ENCODE peak calls at places on chromosomes 4 and X, in four cellular contexts. Y, F, V and G are unnamed samples.

GRCh38 chr4:142100941-142101340 is 464.6 kb downstream of the IL15 start:
- DNase-seq in Y (no peak), V (no peak), F (no peak), G (no peak)

GRCh38 chr4:78644744-78645330 is 93.3 kb downstream of the ANXA3 start:
- DNase-seq in F (peak; percentile 84), Y (peak; percentile 91), V (peak; percentile 90), G (peak; percentile 90)

GRCh38 chr4:176193898-176194297 is 1.5 kb downstream of the SPATA4 start:
- DNase-seq in Y (peak; percentile 35), F (peak; percentile 65), V (peak; percentile 71), G (peak; percentile 94)

GRCh38 chrX:46279214-46279924 is 265.9 kb downstream of the ZNF674 start:
- DNase-seq in F (peak; percentile 4), V (no peak), Y (no peak), G (no peak)

GRCh38 chr4:146437778-146438177 is 84.0 kb downstream of the SLC10A7 start:
- DNase-seq in V (no peak), Y (no peak), F (no peak), G (no peak)

GRCh38 chr4:73006286-73006990 is 63.1 kb downstream of the COX18 start:
- DNase-seq in F (no peak), V (no peak), Y (no peak), G (no peak)

GRCh38 chrX:41923925-41924693 is 755 bp upstream of the CASK start:
- DNase-seq in F (peak; percentile 35), V (peak; percentile 64), Y (peak; percentile 53), G (peak; percentile 74)

GRCh38 chr4:74266081-74266480 is 42.2 kb upstream of the EPGN start:
- DNase-seq in Y (no peak), V (no peak), F (no peak), G (no peak)

GRCh38 chr4:40749717-40750460 is at the start of gene NSUN7:
- DNase-seq in Y (no peak), F (peak; percentile 27), V (peak; percentile 57), G (peak; percentile 64)

GRCh38 chr4:54961357-54961975 is 163.9 kb downstream of the KDR start:
- DNase-seq in V (peak; percentile 50), Y (peak; percentile 65), F (peak; percentile 56), G (peak; percentile 53)

GRCh38 chr4:140049924-140050681 is 103.9 kb downstream of the MAML3 start:
- DNase-seq in Y (peak; percentile 58), F (peak; percentile 64), V (no peak), G (peak; percentile 41)

GRCh38 chr4:4457803-4458550 is 71.1 kb downstream of the NSG1 start:
- DNase-seq in F (no peak), V (peak; percentile 78), Y (peak; percentile 34), G (peak; percentile 8)

GRCh38 chrX:22220941-22221340 is 51.8 kb upstream of the CBLL2 start:
- DNase-seq in F (peak; percentile 57), V (peak; percentile 72), Y (peak; percentile 28), G (peak; percentile 91)

GRCh38 chrX:47662144-47662657 is 3.2 kb upstream of the UXT start:
- DNase-seq in V (peak; percentile 96), F (peak; percentile 77), Y (peak; percentile 90), G (peak; percentile 85)

GRCh38 chrX:39550795-39551361 is 546.9 kb downstream of the BCOR start:
- DNase-seq in Y (no peak), V (no peak), F (no peak), G (no peak)

GRCh38 chr4:93478805-93479204 is 349.7 kb upstream of the ATOH1 start:
- DNase-seq in V (no peak), Y (no peak), F (no peak), G (peak; percentile 30)

GRCh38 chrX:150446995-150447394 is 83.9 kb downstream of the MAMLD1 start:
- DNase-seq in V (no peak), F (peak; percentile 24), Y (peak; percentile 10), G (no peak)

GRCh38 chr4:114034189-114034588 is 54.7 kb upstream of the ARSJ start:
- DNase-seq in Y (no peak), V (no peak), F (no peak), G (no peak)

GRCh38 chr4:38046735-38047487 is 86.7 kb downstream of the PTTG2 start:
- DNase-seq in Y (no peak), F (peak; percentile 51), V (no peak), G (peak; percentile 20)

GRCh38 chr4:89640620-89641366 is 196.2 kb downstream of the SNCA start:
- DNase-seq in Y (peak; percentile 71), V (peak; percentile 74), F (peak; percentile 61), G (peak; percentile 64)

GRCh38 chr4:8475751-8476575 is 35.4 kb downstream of the TRMT44 start:
- DNase-seq in V (no peak), Y (no peak), F (no peak), G (no peak)

GRCh38 chr4:72390409-72390808 is 178.6 kb downstream of the ADAMTS3 start:
- DNase-seq in V (no peak), F (peak; percentile 58), Y (peak; percentile 62), G (peak; percentile 16)

GRCh38 chrX:155148724-155149537 is 67.3 kb upstream of the VBP1 start:
- DNase-seq in Y (peak; percentile 31), F (peak; percentile 16), V (peak; percentile 6), G (peak; percentile 20)

GRCh38 chr4:170090667-170091052 is 904 bp upstream of the AADAT start:
- DNase-seq in V (peak; percentile 26), F (no peak), Y (peak; percentile 11), G (no peak)

GRCh38 chrX:107776649-107777535 is 641 bp upstream of the NCBP2L start:
- DNase-seq in V (peak; percentile 91), Y (peak; percentile 95), F (peak; percentile 93), G (peak; percentile 90)

GRCh38 chr4:70892086-70892769 is 9.9 kb upstream of the MOB1B start:
- DNase-seq in Y (peak; percentile 10), F (peak; percentile 5), V (no peak), G (no peak)

DNA sequence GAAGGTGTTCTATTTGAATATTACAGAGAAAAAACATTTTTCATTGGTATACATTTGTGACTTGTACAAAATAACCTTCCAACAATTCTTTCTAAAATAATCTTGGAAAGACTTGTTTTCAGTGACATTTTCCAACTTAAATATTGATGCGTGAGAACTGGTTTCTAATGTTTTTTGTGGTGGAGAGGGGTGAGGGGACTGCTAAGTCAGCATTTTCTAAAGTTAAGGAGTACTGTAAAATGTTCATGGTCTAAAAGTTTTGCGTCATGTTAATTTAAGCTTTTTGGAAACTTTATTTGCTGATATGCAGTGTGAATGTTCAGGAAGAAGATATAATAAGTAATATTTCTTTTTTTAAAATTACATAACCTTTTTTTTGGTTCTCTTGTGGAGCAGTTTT is 229.3 kb downstream of the MAGEB5 start:
- DNase-seq in F (no peak), Y (no peak), V (no peak), G (no peak)
- H3K4me3 ChIP-seq in F (no peak overlapping the region), Y (no peak overlapping the region), V (no peak overlapping the region), G (no peak overlapping the region)

GRCh38 chr4:164872481-164872880 is 4.5 kb upstream of the APELA start:
- DNase-seq in F (no peak), V (no peak), Y (no peak), G (no peak)

GRCh38 chr4:164874791-164875190 is 2.2 kb upstream of the APELA start:
- DNase-seq in F (no peak), V (no peak), Y (no peak), G (peak; percentile 7)

GRCh38 chr4:164880489-164881262 is 3.7 kb downstream of the APELA start:
- DNase-seq in V (no peak), Y (no peak), F (no peak), G (no peak)

GRCh38 chr4:164871673-164872072 is 5.3 kb upstream of the APELA start:
- DNase-seq in Y (no peak), F (no peak), V (no peak), G (no peak)

GRCh38 chr4:164876680-164877324 is at the start of gene APELA:
- DNase-seq in F (no peak), Y (no peak), V (peak; percentile 29), G (no peak)
- H3K4me3 ChIP-seq in F (no peak within 1 kb of the TSS), Y (no peak within 1 kb of the TSS), V (no peak within 1 kb of the TSS), G (no peak within 1 kb of the TSS)

DNA sequence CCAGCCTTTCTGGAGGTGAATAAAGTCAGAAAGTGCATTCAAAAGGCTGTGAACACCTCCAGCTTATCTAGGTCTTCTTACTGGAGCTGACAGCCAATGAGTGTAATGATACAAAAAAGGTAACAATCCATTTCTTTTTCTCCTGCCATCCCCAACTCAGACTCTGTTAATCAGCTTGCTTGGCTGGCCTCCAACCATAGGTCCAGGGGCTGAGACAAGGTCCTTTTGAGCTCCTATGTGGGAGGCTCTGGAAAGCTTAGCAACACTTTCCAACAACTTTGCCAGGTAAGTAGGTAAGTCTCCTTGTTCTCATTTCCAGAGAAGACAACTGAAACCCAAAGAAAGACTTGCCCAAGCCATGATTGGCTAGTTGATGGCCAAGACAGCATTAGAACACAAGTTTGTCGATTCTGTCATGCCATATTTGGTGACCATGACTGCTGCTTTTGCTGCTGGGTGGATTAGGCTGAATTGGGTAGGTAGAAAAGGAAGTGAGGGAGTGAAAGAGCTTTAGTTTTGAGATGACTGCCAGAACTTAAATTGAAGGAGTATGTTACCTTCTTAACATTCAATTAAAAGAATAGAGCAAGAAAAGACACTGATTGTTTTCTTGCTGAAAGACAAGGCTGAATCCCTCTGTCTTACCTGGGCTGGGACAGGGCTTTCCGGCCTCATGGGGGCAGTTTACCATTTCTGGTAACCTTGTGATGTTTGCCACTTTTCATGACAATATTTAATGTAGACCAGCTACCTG is 22.8 kb downstream of the VSIG4 start:
- DNase-seq in F (no peak), V (no peak), Y (no peak), G (no peak)
- H3K4me3 ChIP-seq in F (no peak overlapping the region), V (no peak overlapping the region), Y (no peak overlapping the region), G (no peak overlapping the region)

GRCh38 chrX:139920306-139920705 is 12.5 kb downstream of the ATP11C start:
- DNase-seq in V (no peak), F (no peak), Y (peak; percentile 34), G (no peak)
- H3K4me3 ChIP-seq in V (no peak overlapping the region), F (no peak overlapping the region), Y (no peak overlapping the region), G (no peak overlapping the region)

DNA sequence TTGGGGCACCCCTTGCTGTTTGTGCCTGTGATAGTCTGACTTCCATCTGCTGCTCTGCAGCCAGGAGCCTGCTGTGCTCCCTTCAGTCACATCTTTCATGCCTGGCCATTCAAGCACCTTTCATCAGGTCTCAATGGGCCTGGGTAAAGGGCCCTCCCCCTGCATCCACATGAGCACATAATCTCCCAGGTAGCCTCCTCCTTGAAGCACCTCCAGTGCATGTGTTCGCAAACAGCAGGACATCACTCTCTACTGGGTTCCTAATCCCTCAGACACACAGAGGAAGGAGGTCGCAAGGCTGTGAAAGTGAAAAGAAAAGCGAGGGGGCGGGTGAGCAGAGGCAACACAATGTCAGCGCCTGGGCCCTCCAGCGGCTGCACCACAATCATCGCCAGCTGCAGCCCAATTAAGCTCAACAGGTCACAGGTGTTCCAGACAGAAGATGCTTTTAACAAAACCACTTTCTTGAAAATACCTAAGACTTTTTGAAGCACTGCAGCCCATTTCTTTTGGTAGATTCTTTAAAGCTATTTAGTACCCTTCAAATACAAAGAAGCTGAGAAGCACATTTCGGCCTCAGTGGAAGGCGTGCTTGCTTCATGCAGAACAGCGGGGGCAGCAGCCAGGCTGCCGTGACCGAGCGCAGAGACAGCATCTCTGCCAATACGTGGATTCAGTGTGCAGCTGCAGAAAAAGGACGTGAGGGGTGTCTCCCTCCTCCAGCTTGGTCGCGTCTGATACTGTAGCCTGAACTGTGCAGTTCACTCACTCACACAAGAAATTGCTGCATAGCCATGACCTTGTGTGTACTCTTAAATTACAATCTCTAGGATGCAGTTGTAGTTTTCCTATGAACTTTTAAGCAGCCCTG is 92.2 kb upstream of the SPRY1 start:
- DNase-seq in V (no peak), Y (no peak), F (peak; percentile 11), G (no peak)
- H3K4me3 ChIP-seq in V (no peak overlapping the region), Y (no peak overlapping the region), F (no peak overlapping the region), G (no peak overlapping the region)